ENCODE peak calls at places on chromosomes 1 and 21, in eight cellular contexts. C is amniotic stem cell; H is NCI-H2081; F is HFF-Myc; V is PC-3; B is stimulated activated naive CD4-positive, alpha-beta T cell; J is transverse colon; L is left kidney. E is an unnamed sample.

GRCh38 chr1:119816407-119816806 is 5.1 kb upstream of the REG4 start:
- DNase-seq in C (no peak), H (no peak), F (no peak), V (peak; percentile 26), B (no peak), J (peak; percentile 42), L (no peak), E (no peak)

GRCh38 chr1:160058087-160058486 is 11.9 kb downstream of the KCNJ10 start:
- DNase-seq in C (no peak), H (no peak), F (no peak), V (peak; percentile 22), B (no peak), J (no peak), L (no peak), E (no peak)

GRCh38 chr1:221087919-221088318 is 208.7 kb downstream of the HLX start:
- DNase-seq in C (no peak), H (no peak), F (no peak), V (peak; percentile 73), B (no peak), J (no peak), L (no peak), E (no peak)

GRCh38 chr1:234928642-234929041 is 200.0 kb downstream of the TOMM20 start:
- DNase-seq in C (no peak), H (no peak), F (no peak), V (no peak), B (no peak), J (no peak), L (no peak), E (no peak)

GRCh38 chr1:15111597-15111996 is 42.0 kb upstream of the TMEM51 start:
- DNase-seq in C (no peak), H (no peak), F (no peak), V (no peak), B (no peak), J (no peak), L (no peak), E (no peak)

GRCh38 chr1:8394456-8395321 is 76.8 kb downstream of the SLC45A1 start:
- DNase-seq in C (peak; percentile 47), H (no peak), F (peak; percentile 76), V (peak; percentile 93), B (no peak), J (no peak), L (peak; percentile 62), E (no peak)

GRCh38 chr1:109914587-109915240 is 4.1 kb downstream of the CSF1 start:
- DNase-seq in C (no peak), H (no peak), F (peak; percentile 74), V (no peak), B (no peak), J (no peak), L (no peak), E (no peak)

GRCh38 chr21:43997766-43998742 is 14.1 kb upstream of the TRAPPC10 start:
- DNase-seq in C (no peak), H (no peak), F (no peak), V (peak; percentile 76), B (no peak), J (no peak), L (no peak), E (no peak)

GRCh38 chr1:56754713-56755505 is 64.3 kb downstream of the FYB2 start:
- DNase-seq in C (no peak), H (peak; percentile 2), F (no peak), V (peak; percentile 24), B (no peak), J (no peak), L (no peak), E (no peak)

GRCh38 chr1:232327296-232327695 is 302.6 kb downstream of the SIPA1L2 start:
- DNase-seq in C (no peak), H (no peak), F (no peak), V (no peak), B (no peak), J (no peak), L (no peak), E (no peak)

GRCh38 chr1:41122851-41123518 is 101.5 kb upstream of the SLFNL1 start:
- DNase-seq in C (peak; percentile 48), H (peak; percentile 22), F (peak; percentile 66), V (peak; percentile 76), B (no peak), J (peak; percentile 33), L (peak; percentile 41), E (no peak)

GRCh38 chr1:110229348-110230001 is 19.4 kb downstream of the KCNC4 start:
- DNase-seq in C (no peak), H (peak; percentile 57), F (no peak), V (no peak), B (no peak), J (no peak), L (no peak), E (no peak)

E was measured in NCI-H187.